ENCODE peak calls at places on chromosomes 4 and X, in six cellular contexts. B is adrenal gland, N is WERI-Rb-1, T is transverse colon, L is left ventricle myocardium inferior, R is PC-9. E is an unnamed sample.

GRCh38 chr4:181823183-181823582 is 420.0 kb upstream of the TENM3 start:
- DNase-seq in L (no peak), T (no peak), N (no peak), B (no peak), R (no peak), E (no peak)

GRCh38 chr4:89492476-89493110 is 185.0 kb upstream of the GPRIN3 start:
- DNase-seq in L (no peak), N (no peak), R (no peak), T (no peak), B (no peak), E (no peak)

GRCh38 chr4:98720871-98721480 is 62.6 kb upstream of the TSPAN5 start:
- DNase-seq in R (no peak), N (no peak), L (no peak), B (no peak), T (no peak), E (peak; percentile 14)

GRCh38 chr4:40334591-40335507 is at the start of gene CHRNA9:
- DNase-seq in R (no peak), N (peak; percentile 73), B (no peak), T (no peak), L (no peak), E (no peak)

GRCh38 chrX:84133023-84133422 is 55.0 kb downstream of the RPS6KA6 start:
- DNase-seq in L (no peak), T (no peak), R (no peak), N (no peak), B (no peak), E (no peak)

GRCh38 chrX:14673764-14674163 is 144.4 kb downstream of the GLRA2 start:
- DNase-seq in N (no peak), L (no peak), R (peak; percentile 58), B (peak; percentile 8), T (peak; percentile 25), E (peak; percentile 50)

GRCh38 chrX:111098874-111099273 is 2.9 kb downstream of the PAK3 start:
- DNase-seq in N (peak; percentile 79), R (peak; percentile 8), T (peak; percentile 42), B (peak; percentile 35), L (no peak), E (no peak)

GRCh38 chrX:134369576-134369975 is 90.4 kb upstream of the HPRT1 start:
- DNase-seq in B (no peak), L (no peak), N (no peak), R (no peak), T (no peak), E (no peak)

GRCh38 chrX:334331-334891 is 15.8 kb upstream of the GTPBP6 start:
- DNase-seq in L (peak; percentile 16), T (no peak), N (peak; percentile 5), R (no peak), B (no peak), E (no peak)

GRCh38 chr4:7863911-7864681 is 75.6 kb downstream of the AFAP1 start:
- DNase-seq in R (no peak), B (no peak), N (no peak), L (no peak), T (no peak), E (no peak)

GRCh38 chr4:7859350-7859749 is 80.3 kb downstream of the AFAP1 start:
- DNase-seq in T (no peak), R (no peak), B (no peak), N (no peak), L (no peak), E (no peak)

GRCh38 chr4:7862561-7863200 is 77.0 kb downstream of the AFAP1 start:
- DNase-seq in B (no peak), R (no peak), L (no peak), T (no peak), N (no peak), E (no peak)

GRCh38 chr4:7860600-7861158 is 79.0 kb downstream of the AFAP1 start:
- DNase-seq in N (no peak), L (no peak), R (no peak), T (no peak), B (no peak), E (no peak)

DNA sequence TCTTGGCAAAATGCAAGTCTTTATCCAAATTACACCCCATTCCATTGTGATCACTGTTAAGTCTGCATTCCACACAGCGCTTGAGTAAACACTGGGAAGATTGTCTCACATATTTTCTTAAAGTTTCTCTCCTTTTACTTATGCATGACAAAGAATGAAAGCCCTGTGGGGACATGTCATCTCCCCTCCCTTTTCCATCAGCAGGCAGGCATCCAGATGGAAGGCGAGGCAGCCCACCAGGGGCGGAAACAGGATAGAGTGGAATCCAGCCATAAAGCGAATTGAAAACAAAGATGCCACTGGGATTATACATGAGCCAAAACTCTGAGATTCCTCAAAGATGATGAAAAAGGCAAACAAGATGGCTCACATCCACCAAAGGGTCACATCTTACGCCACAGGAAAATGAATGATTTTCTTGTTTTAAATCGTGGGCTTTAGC is 78.2 kb downstream of the AFAP1 start:
- DNase-seq in N (no peak), T (no peak), B (no peak), L (peak; percentile 41), R (peak; percentile 78), E (peak; percentile 96)
- H3K27ac ChIP-seq in N (no peak overlapping the region), T (peak overlapping the region; percentile 28), B (no peak overlapping the region), L (peak overlapping the region; percentile 54), R (peak overlapping the region; percentile 37), E (peak overlapping the region; percentile 97)

DNA sequence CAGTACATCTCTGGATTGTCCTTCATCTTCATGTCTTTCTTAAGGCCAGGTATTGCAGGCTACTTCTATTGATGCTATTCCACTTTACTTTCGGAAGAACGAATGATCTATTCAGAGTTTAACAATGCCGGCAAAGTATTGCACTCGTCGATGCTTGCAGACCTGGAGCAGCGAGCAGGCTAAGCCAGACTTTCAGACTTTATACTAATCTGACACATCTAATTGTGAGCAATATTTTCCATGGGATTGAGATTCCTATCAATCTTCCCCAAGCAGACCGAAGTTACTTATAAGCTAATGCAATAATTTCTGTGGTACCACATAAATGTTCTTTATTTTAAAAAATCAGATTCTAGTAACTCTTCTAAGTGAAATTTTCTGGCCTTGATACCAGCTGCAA is 1.6 kb downstream of the EMCN start:
- DNase-seq in T (no peak), B (no peak), R (no peak), L (no peak), N (no peak), E (no peak)
- H3K27ac ChIP-seq in T (no peak overlapping the region), B (no peak overlapping the region), R (no peak overlapping the region), L (peak overlapping the region; percentile 81), N (no peak overlapping the region), E (no peak overlapping the region)

GRCh38 chrX:150694738-150695410 is 1.7 kb downstream of the MTMR1 start:
- DNase-seq in B (no peak), R (no peak), T (no peak), L (no peak), N (no peak), E (no peak)

GRCh38 chrX:150697641-150698040 is 4.4 kb downstream of the MTMR1 start:
- DNase-seq in N (no peak), T (no peak), B (no peak), L (no peak), R (no peak), E (no peak)

GRCh38 chrX:150693782-150694574 is 782 bp downstream of the MTMR1 start:
- DNase-seq in R (peak; percentile 88), B (peak; percentile 48), L (peak; percentile 30), N (peak; percentile 94), T (peak; percentile 80), E (peak; percentile 62)

GRCh38 chrX:150696836-150697235 is 3.6 kb downstream of the MTMR1 start:
- DNase-seq in B (no peak), N (no peak), L (no peak), T (no peak), R (no peak), E (no peak)

GRCh38 chrX:150696264-150696789 is 3.1 kb downstream of the MTMR1 start:
- DNase-seq in R (no peak), L (no peak), B (no peak), T (no peak), N (no peak), E (no peak)
- H3K27ac ChIP-seq in R (no peak overlapping the region), L (no peak overlapping the region), B (no peak overlapping the region), T (no peak overlapping the region), N (no peak overlapping the region), E (no peak overlapping the region)

DNA sequence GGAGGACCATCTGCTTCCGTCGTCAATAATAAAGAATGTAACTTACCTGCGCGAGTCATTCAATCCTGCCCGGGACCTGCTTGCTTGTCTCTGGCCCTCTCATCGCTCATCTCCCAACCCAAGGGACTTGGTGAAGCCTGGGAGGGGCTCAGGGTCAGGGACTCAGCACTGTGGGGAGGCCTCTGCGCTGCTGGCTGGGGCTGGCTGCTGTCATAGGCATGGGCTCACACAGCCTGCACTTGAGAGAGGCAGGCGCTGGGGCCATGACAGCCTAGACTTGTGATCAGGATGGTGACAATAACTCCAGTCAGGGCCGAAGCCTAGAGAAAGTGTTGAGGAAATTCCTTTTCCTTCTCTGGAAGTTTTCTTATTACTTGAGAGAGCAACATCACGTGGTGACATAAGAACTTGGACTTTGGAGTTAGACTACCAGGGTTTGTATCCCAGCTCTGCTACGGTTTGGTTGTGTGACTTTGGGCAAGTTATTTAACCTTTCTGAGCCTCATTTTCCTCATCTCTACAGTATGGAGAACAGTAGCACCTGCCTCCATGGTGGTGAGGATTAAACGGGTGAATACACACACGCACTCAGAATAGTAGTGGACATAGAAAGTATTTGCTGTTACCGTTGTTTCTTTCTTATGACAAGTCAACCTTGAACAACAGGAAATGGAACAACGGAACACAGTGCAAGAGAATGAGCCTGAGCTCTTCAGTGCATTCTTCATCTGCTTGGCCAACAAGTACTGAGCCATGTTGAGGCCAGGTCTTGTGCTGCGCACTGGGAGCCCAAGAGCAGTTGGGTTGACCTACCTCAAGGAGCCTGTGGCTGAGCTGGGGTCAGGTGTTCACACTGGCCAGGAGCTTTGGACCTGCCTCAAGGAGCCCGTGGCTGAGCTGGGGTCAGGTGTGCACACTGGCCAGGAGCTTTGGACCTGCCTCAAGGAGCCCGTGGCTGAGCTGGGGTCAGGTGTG is 60.5 kb downstream of the TBC1D14 start:
- DNase-seq in T (no peak), N (peak; percentile 46), L (no peak), R (no peak), B (no peak), E (no peak)
- H3K27ac ChIP-seq in T (peak overlapping the region; percentile 37), N (peak overlapping the region; percentile 37), L (no peak overlapping the region), R (no peak overlapping the region), B (no peak overlapping the region), E (no peak overlapping the region)

GRCh38 chrX:47992093-47992375 is 11.8 kb downstream of the ZNF182 start:
- DNase-seq in B (no peak), L (no peak), N (no peak), R (no peak), T (no peak), E (no peak)

GRCh38 chrX:47991263-47992092 is 12.3 kb downstream of the ZNF182 start:
- DNase-seq in B (no peak), R (no peak), L (no peak), T (no peak), N (no peak), E (no peak)

DNA sequence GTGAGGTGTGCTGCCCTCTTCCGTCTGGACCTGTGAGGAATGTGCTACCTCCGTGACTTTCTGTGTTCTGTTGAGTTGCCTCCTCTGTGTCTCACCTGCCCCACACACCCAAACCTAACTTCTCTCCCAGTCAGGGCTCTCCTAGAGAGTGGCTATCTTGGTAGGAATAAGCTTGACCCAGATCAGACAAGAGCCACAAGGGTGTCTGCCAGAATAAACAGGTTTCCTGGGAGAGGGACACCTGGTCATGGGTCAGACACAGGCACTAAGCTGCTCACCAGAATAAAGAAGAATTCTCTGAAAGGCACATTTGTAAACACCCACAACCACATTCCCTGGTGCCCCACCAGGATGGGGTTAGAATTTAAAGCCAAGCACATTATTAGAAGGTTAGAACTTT is 11.1 kb downstream of the ZNF182 start:
- DNase-seq in R (no peak), B (no peak), T (no peak), N (no peak), L (no peak), E (no peak)
- H3K27ac ChIP-seq in R (no peak overlapping the region), B (no peak overlapping the region), T (no peak overlapping the region), N (no peak overlapping the region), L (no peak overlapping the region), E (no peak overlapping the region)

E was measured in SJSA1.